ENCODE peak calls at places on chromosomes 11 and 22, in seven cellular contexts. One of them, this sample, is unnamed.

GRCh38 chr11:95082576-95083001 is 7.1 kb upstream of the ENDOD1 start:
- DNase-seq in osteoblast: no peak
- DNase-seq in GDM1: no peak
- DNase-seq in myocyte: no peak
- DNase-seq in CD8-positive, alpha-beta T cell: no peak
- DNase-seq in left ventricle myocardium inferior: no peak
- DNase-seq in LHCN-M2: no peak
- DNase-seq in this sample: no peak

GRCh38 chr22:45206233-45206632 is 34.5 kb downstream of the KIAA0930 start:
- DNase-seq in osteoblast: no peak
- DNase-seq in GDM1: no peak
- DNase-seq in myocyte: no peak
- DNase-seq in CD8-positive, alpha-beta T cell: no peak
- DNase-seq in left ventricle myocardium inferior: no peak
- DNase-seq in LHCN-M2: no peak
- DNase-seq in this sample: no peak

GRCh38 chr22:20952544-20953341 is 14.3 kb upstream of the AIFM3 start:
- DNase-seq in osteoblast: peak
- DNase-seq in GDM1: no peak
- DNase-seq in myocyte: peak
- DNase-seq in CD8-positive, alpha-beta T cell: no peak
- DNase-seq in left ventricle myocardium inferior: no peak
- DNase-seq in LHCN-M2: no peak
- DNase-seq in this sample: no peak

GRCh38 chr22:17368727-17369552 is at the start of gene CECR2:
- DNase-seq in osteoblast: no peak
- DNase-seq in GDM1: no peak
- DNase-seq in myocyte: peak
- DNase-seq in CD8-positive, alpha-beta T cell: no peak
- DNase-seq in left ventricle myocardium inferior: peak
- DNase-seq in LHCN-M2: no peak
- DNase-seq in this sample: peak

GRCh38 chr11:1229471-1230120 is 6.7 kb downstream of the MUC5B start:
- DNase-seq in osteoblast: peak
- DNase-seq in GDM1: no peak
- DNase-seq in myocyte: no peak
- DNase-seq in CD8-positive, alpha-beta T cell: no peak
- DNase-seq in left ventricle myocardium inferior: no peak
- DNase-seq in LHCN-M2: no peak
- DNase-seq in this sample: no peak

GRCh38 chr22:20173246-20173645 is 22.4 kb upstream of the CCDC188 start:
- DNase-seq in osteoblast: no peak
- DNase-seq in GDM1: no peak
- DNase-seq in myocyte: no peak
- DNase-seq in CD8-positive, alpha-beta T cell: no peak
- DNase-seq in left ventricle myocardium inferior: no peak
- DNase-seq in LHCN-M2: no peak
- DNase-seq in this sample: no peak

GRCh38 chr11:124633355-124633754 is 10.7 kb downstream of the TBRG1 start:
- DNase-seq in osteoblast: no peak
- DNase-seq in GDM1: no peak
- DNase-seq in myocyte: no peak
- DNase-seq in CD8-positive, alpha-beta T cell: no peak
- DNase-seq in left ventricle myocardium inferior: no peak
- DNase-seq in LHCN-M2: no peak
- DNase-seq in this sample: peak

GRCh38 chr11:124753624-124754023 is 1.6 kb upstream of the VSIG2 start:
- DNase-seq in osteoblast: no peak
- DNase-seq in GDM1: no peak
- DNase-seq in myocyte: no peak
- DNase-seq in CD8-positive, alpha-beta T cell: no peak
- DNase-seq in left ventricle myocardium inferior: no peak
- DNase-seq in LHCN-M2: no peak
- DNase-seq in this sample: no peak

GRCh38 chr22:49425356-49425755 is 402.3 kb downstream of the BRD1 start:
- DNase-seq in osteoblast: no peak
- DNase-seq in GDM1: no peak
- DNase-seq in myocyte: no peak
- DNase-seq in CD8-positive, alpha-beta T cell: no peak
- DNase-seq in left ventricle myocardium inferior: no peak
- DNase-seq in LHCN-M2: no peak
- DNase-seq in this sample: no peak

GRCh38 chr11:14189874-14190273 is 169.1 kb downstream of the RRAS2 start:
- DNase-seq in osteoblast: no peak
- DNase-seq in GDM1: no peak
- DNase-seq in myocyte: no peak
- DNase-seq in CD8-positive, alpha-beta T cell: no peak
- DNase-seq in left ventricle myocardium inferior: peak
- DNase-seq in LHCN-M2: no peak
- DNase-seq in this sample: no peak

GRCh38 chr22:42340695-42341383 is 70.4 kb upstream of the TCF20 start:
- DNase-seq in osteoblast: no peak
- DNase-seq in GDM1: no peak
- DNase-seq in myocyte: no peak
- DNase-seq in CD8-positive, alpha-beta T cell: no peak
- DNase-seq in left ventricle myocardium inferior: no peak
- DNase-seq in LHCN-M2: no peak
- DNase-seq in this sample: no peak

GRCh38 chr11:102564110-102564509 is 33.6 kb upstream of the MMP7 start:
- DNase-seq in osteoblast: peak
- DNase-seq in GDM1: no peak
- DNase-seq in myocyte: peak
- DNase-seq in CD8-positive, alpha-beta T cell: no peak
- DNase-seq in left ventricle myocardium inferior: no peak
- DNase-seq in LHCN-M2: peak
- DNase-seq in this sample: peak

GRCh38 chr11:117061256-117061655 is 37.0 kb downstream of the SIK3 start:
- DNase-seq in osteoblast: no peak
- DNase-seq in GDM1: no peak
- DNase-seq in myocyte: no peak
- DNase-seq in CD8-positive, alpha-beta T cell: no peak
- DNase-seq in left ventricle myocardium inferior: no peak
- DNase-seq in LHCN-M2: no peak
- DNase-seq in this sample: no peak

GRCh38 chr11:77381749-77382693 is 80.5 kb upstream of the GDPD4 start:
- DNase-seq in osteoblast: peak
- DNase-seq in GDM1: no peak
- DNase-seq in myocyte: peak
- DNase-seq in CD8-positive, alpha-beta T cell: no peak
- DNase-seq in left ventricle myocardium inferior: no peak
- DNase-seq in LHCN-M2: peak
- DNase-seq in this sample: peak

GRCh38 chr11:42572231-42572610 is 739.6 kb upstream of the API5 start:
- DNase-seq in osteoblast: no peak
- DNase-seq in GDM1: no peak
- DNase-seq in myocyte: no peak
- DNase-seq in CD8-positive, alpha-beta T cell: no peak
- DNase-seq in left ventricle myocardium inferior: no peak
- DNase-seq in LHCN-M2: no peak
- DNase-seq in this sample: no peak